ENCODE peak calls at places on chromosomes 16 and 17, in seven cellular contexts. One of them, this sample, is unnamed.

GRCh38 chr16:6517321-6517720 is 815.3 kb upstream of the RBFOX1 start:
- DNase-seq in activated T-helper 1 cell treated with Interleukin-2 at 50 U/mL for 16 hours: no peak
- DNase-seq in Karpas-422: no peak
- DNase-seq in RWPE1: no peak
- DNase-seq in EL: no peak
- DNase-seq in G401: no peak
- DNase-seq in T-cell: no peak
- DNase-seq in this sample: no peak

GRCh38 chr17:83109793-83110645 is 30.6 kb downstream of the METRNL start:
- DNase-seq in Karpas-422: no peak
- DNase-seq in EL: peak
- DNase-seq in T-cell: no peak
- DNase-seq in activated T-helper 1 cell treated with Interleukin-2 at 50 U/mL for 16 hours: no peak
- DNase-seq in RWPE1: peak
- DNase-seq in G401: no peak
- DNase-seq in this sample: peak

GRCh38 chr17:9979463-9979995 is 74.5 kb upstream of the RCVRN start:
- DNase-seq in Karpas-422: no peak
- DNase-seq in EL: no peak
- DNase-seq in RWPE1: peak
- DNase-seq in activated T-helper 1 cell treated with Interleukin-2 at 50 U/mL for 16 hours: no peak
- DNase-seq in G401: no peak
- DNase-seq in T-cell: no peak
- DNase-seq in this sample: no peak

GRCh38 chr16:55492756-55493380 is 13.9 kb downstream of the MMP2 start:
- DNase-seq in RWPE1: no peak
- DNase-seq in EL: no peak
- DNase-seq in G401: no peak
- DNase-seq in Karpas-422: no peak
- DNase-seq in T-cell: no peak
- DNase-seq in activated T-helper 1 cell treated with Interleukin-2 at 50 U/mL for 16 hours: no peak
- DNase-seq in this sample: no peak

GRCh38 chr17:44314869-44315661 is 6.7 kb downstream of the RUNDC3A start:
- DNase-seq in T-cell: peak
- DNase-seq in G401: peak
- DNase-seq in activated T-helper 1 cell treated with Interleukin-2 at 50 U/mL for 16 hours: no peak
- DNase-seq in RWPE1: peak
- DNase-seq in Karpas-422: peak
- DNase-seq in EL: peak
- DNase-seq in this sample: no peak

GRCh38 chr16:72105978-72106377 is 12.3 kb downstream of the DHX38 start:
- DNase-seq in G401: no peak
- DNase-seq in RWPE1: no peak
- DNase-seq in T-cell: no peak
- DNase-seq in Karpas-422: no peak
- DNase-seq in EL: no peak
- DNase-seq in activated T-helper 1 cell treated with Interleukin-2 at 50 U/mL for 16 hours: no peak
- DNase-seq in this sample: no peak

GRCh38 chr16:81945665-81946064 is 65.6 kb downstream of the SDR42E1 start:
- DNase-seq in EL: peak
- DNase-seq in T-cell: no peak
- DNase-seq in G401: no peak
- DNase-seq in RWPE1: no peak
- DNase-seq in activated T-helper 1 cell treated with Interleukin-2 at 50 U/mL for 16 hours: no peak
- DNase-seq in Karpas-422: no peak
- DNase-seq in this sample: peak

GRCh38 chr16:87333581-87334331 is 16.6 kb upstream of the C16orf95 start:
- DNase-seq in G401: no peak
- DNase-seq in EL: no peak
- DNase-seq in T-cell: no peak
- DNase-seq in RWPE1: no peak
- DNase-seq in activated T-helper 1 cell treated with Interleukin-2 at 50 U/mL for 16 hours: no peak
- DNase-seq in Karpas-422: no peak
- DNase-seq in this sample: no peak

GRCh38 chr16:86016201-86016965 is 117.4 kb downstream of the IRF8 start:
- DNase-seq in G401: peak
- DNase-seq in Karpas-422: peak
- DNase-seq in EL: peak
- DNase-seq in T-cell: no peak
- DNase-seq in RWPE1: peak
- DNase-seq in activated T-helper 1 cell treated with Interleukin-2 at 50 U/mL for 16 hours: peak
- DNase-seq in this sample: peak

GRCh38 chr16:31149894-31150890 is at the start of gene PRSS36:
- DNase-seq in Karpas-422: no peak
- DNase-seq in EL: no peak
- DNase-seq in RWPE1: no peak
- DNase-seq in activated T-helper 1 cell treated with Interleukin-2 at 50 U/mL for 16 hours: no peak
- DNase-seq in T-cell: no peak
- DNase-seq in G401: no peak
- DNase-seq in this sample: no peak

GRCh38 chr16:1001096-1001495 is 19.5 kb downstream of the SOX8 start:
- DNase-seq in EL: no peak
- DNase-seq in T-cell: no peak
- DNase-seq in activated T-helper 1 cell treated with Interleukin-2 at 50 U/mL for 16 hours: no peak
- DNase-seq in RWPE1: no peak
- DNase-seq in Karpas-422: no peak
- DNase-seq in G401: no peak
- DNase-seq in this sample: no peak

GRCh38 chr17:68771867-68772515 is 170.8 kb upstream of the FAM20A start:
- DNase-seq in Karpas-422: peak
- DNase-seq in T-cell: no peak
- DNase-seq in G401: peak
- DNase-seq in RWPE1: peak
- DNase-seq in activated T-helper 1 cell treated with Interleukin-2 at 50 U/mL for 16 hours: no peak
- DNase-seq in EL: peak
- DNase-seq in this sample: peak

GRCh38 chr17:56260421-56260820 is 107.1 kb downstream of the ANKFN1 start:
- DNase-seq in RWPE1: no peak
- DNase-seq in G401: no peak
- DNase-seq in activated T-helper 1 cell treated with Interleukin-2 at 50 U/mL for 16 hours: no peak
- DNase-seq in EL: peak
- DNase-seq in T-cell: no peak
- DNase-seq in Karpas-422: no peak
- DNase-seq in this sample: peak

GRCh38 chr17:73770115-73770848 is 126.0 kb upstream of the SDK2 start:
- DNase-seq in T-cell: no peak
- DNase-seq in RWPE1: peak
- DNase-seq in EL: peak
- DNase-seq in G401: peak
- DNase-seq in Karpas-422: no peak
- DNase-seq in activated T-helper 1 cell treated with Interleukin-2 at 50 U/mL for 16 hours: no peak
- DNase-seq in this sample: peak

GRCh38 chr17:73585583-73585982 is 58.7 kb downstream of the SDK2 start:
- DNase-seq in EL: no peak
- DNase-seq in T-cell: no peak
- DNase-seq in RWPE1: no peak
- DNase-seq in G401: no peak
- DNase-seq in activated T-helper 1 cell treated with Interleukin-2 at 50 U/mL for 16 hours: no peak
- DNase-seq in Karpas-422: no peak
- DNase-seq in this sample: no peak

GRCh38 chr17:57586099-57586702 is 158.9 kb downstream of the CCDC182 start:
- DNase-seq in RWPE1: no peak
- DNase-seq in T-cell: no peak
- DNase-seq in activated T-helper 1 cell treated with Interleukin-2 at 50 U/mL for 16 hours: no peak
- DNase-seq in EL: no peak
- DNase-seq in G401: no peak
- DNase-seq in Karpas-422: no peak
- DNase-seq in this sample: no peak

GRCh38 chr16:50697881-50698767 is 4.7 kb downstream of the NOD2 start:
- DNase-seq in T-cell: no peak
- DNase-seq in RWPE1: no peak
- DNase-seq in EL: peak
- DNase-seq in G401: no peak
- DNase-seq in Karpas-422: no peak
- DNase-seq in activated T-helper 1 cell treated with Interleukin-2 at 50 U/mL for 16 hours: no peak
- DNase-seq in this sample: peak

GRCh38 chr16:67653131-67654068 is 6.7 kb downstream of the ACD start:
- DNase-seq in T-cell: no peak
- DNase-seq in EL: peak
- DNase-seq in RWPE1: no peak
- DNase-seq in activated T-helper 1 cell treated with Interleukin-2 at 50 U/mL for 16 hours: no peak
- DNase-seq in Karpas-422: no peak
- DNase-seq in G401: peak
- DNase-seq in this sample: no peak

GRCh38 chr16:68000024-68000423 is 740 bp upstream of the DPEP2 start:
- DNase-seq in activated T-helper 1 cell treated with Interleukin-2 at 50 U/mL for 16 hours: no peak
- DNase-seq in G401: no peak
- DNase-seq in RWPE1: no peak
- DNase-seq in Karpas-422: peak
- DNase-seq in EL: no peak
- DNase-seq in T-cell: no peak
- DNase-seq in this sample: no peak

GRCh38 chr16:4395055-4395726 is 21.2 kb downstream of the CORO7 start:
- DNase-seq in Karpas-422: peak
- DNase-seq in G401: no peak
- DNase-seq in RWPE1: no peak
- DNase-seq in EL: no peak
- DNase-seq in activated T-helper 1 cell treated with Interleukin-2 at 50 U/mL for 16 hours: no peak
- DNase-seq in T-cell: no peak
- DNase-seq in this sample: no peak

GRCh38 chr17:59669411-59669810 is 37.8 kb downstream of the PTRH2 start:
- DNase-seq in EL: no peak
- DNase-seq in G401: no peak
- DNase-seq in activated T-helper 1 cell treated with Interleukin-2 at 50 U/mL for 16 hours: no peak
- DNase-seq in RWPE1: no peak
- DNase-seq in Karpas-422: peak
- DNase-seq in T-cell: no peak
- DNase-seq in this sample: no peak

GRCh38 chr16:54402270-54402669 is 115.7 kb upstream of the IRX3 start:
- DNase-seq in G401: no peak
- DNase-seq in activated T-helper 1 cell treated with Interleukin-2 at 50 U/mL for 16 hours: no peak
- DNase-seq in RWPE1: no peak
- DNase-seq in Karpas-422: no peak
- DNase-seq in EL: peak
- DNase-seq in T-cell: no peak
- DNase-seq in this sample: no peak

GRCh38 chr16:25419681-25420080 is 162.0 kb upstream of the ZKSCAN2 start:
- DNase-seq in RWPE1: no peak
- DNase-seq in T-cell: no peak
- DNase-seq in G401: no peak
- DNase-seq in Karpas-422: no peak
- DNase-seq in EL: no peak
- DNase-seq in activated T-helper 1 cell treated with Interleukin-2 at 50 U/mL for 16 hours: no peak
- DNase-seq in this sample: no peak

GRCh38 chr17:8464941-8465340 is 29.3 kb downstream of the NDEL1 start:
- DNase-seq in G401: no peak
- DNase-seq in EL: no peak
- DNase-seq in Karpas-422: no peak
- DNase-seq in RWPE1: no peak
- DNase-seq in T-cell: no peak
- DNase-seq in activated T-helper 1 cell treated with Interleukin-2 at 50 U/mL for 16 hours: no peak
- DNase-seq in this sample: no peak

GRCh38 chr16:70663524-70664324 is 17.4 kb downstream of the IL34 start:
- DNase-seq in Karpas-422: no peak
- DNase-seq in EL: no peak
- DNase-seq in G401: no peak
- DNase-seq in activated T-helper 1 cell treated with Interleukin-2 at 50 U/mL for 16 hours: no peak
- DNase-seq in RWPE1: no peak
- DNase-seq in T-cell: no peak
- DNase-seq in this sample: no peak

GRCh38 chr17:41535764-41536481 is 7.8 kb upstream of the KRT19 start:
- DNase-seq in RWPE1: no peak
- DNase-seq in Karpas-422: no peak
- DNase-seq in G401: no peak
- DNase-seq in EL: no peak
- DNase-seq in T-cell: no peak
- DNase-seq in activated T-helper 1 cell treated with Interleukin-2 at 50 U/mL for 16 hours: no peak
- DNase-seq in this sample: no peak

GRCh38 chr17:76676629-76677028 is 33.1 kb upstream of the ST6GALNAC1 start:
- DNase-seq in EL: no peak
- DNase-seq in RWPE1: no peak
- DNase-seq in activated T-helper 1 cell treated with Interleukin-2 at 50 U/mL for 16 hours: no peak
- DNase-seq in T-cell: no peak
- DNase-seq in Karpas-422: no peak
- DNase-seq in G401: no peak
- DNase-seq in this sample: no peak

GRCh38 chr17:29589524-29590260 is at the start of gene GIT1:
- DNase-seq in T-cell: peak
- DNase-seq in EL: peak
- DNase-seq in Karpas-422: peak
- DNase-seq in activated T-helper 1 cell treated with Interleukin-2 at 50 U/mL for 16 hours: peak
- DNase-seq in G401: peak
- DNase-seq in RWPE1: peak
- DNase-seq in this sample: peak

GRCh38 chr17:57363998-57364645 is 107.8 kb downstream of the MSI2 start:
- DNase-seq in T-cell: no peak
- DNase-seq in activated T-helper 1 cell treated with Interleukin-2 at 50 U/mL for 16 hours: no peak
- DNase-seq in RWPE1: no peak
- DNase-seq in Karpas-422: no peak
- DNase-seq in EL: no peak
- DNase-seq in G401: peak
- DNase-seq in this sample: no peak

GRCh38 chr16:81421536-81421935 is 23.1 kb upstream of the CMIP start:
- DNase-seq in activated T-helper 1 cell treated with Interleukin-2 at 50 U/mL for 16 hours: no peak
- DNase-seq in G401: no peak
- DNase-seq in Karpas-422: no peak
- DNase-seq in EL: no peak
- DNase-seq in RWPE1: no peak
- DNase-seq in T-cell: no peak
- DNase-seq in this sample: no peak

GRCh38 chr17:50363217-50364060 is 9.5 kb downstream of the MRPL27 start:
- DNase-seq in Karpas-422: peak
- DNase-seq in G401: peak
- DNase-seq in RWPE1: no peak
- DNase-seq in T-cell: no peak
- DNase-seq in activated T-helper 1 cell treated with Interleukin-2 at 50 U/mL for 16 hours: no peak
- DNase-seq in EL: peak
- DNase-seq in this sample: no peak

GRCh38 chr17:15896834-15897233 is 48.1 kb upstream of the ADORA2B start:
- DNase-seq in RWPE1: no peak
- DNase-seq in Karpas-422: no peak
- DNase-seq in activated T-helper 1 cell treated with Interleukin-2 at 50 U/mL for 16 hours: no peak
- DNase-seq in EL: no peak
- DNase-seq in G401: no peak
- DNase-seq in T-cell: no peak
- DNase-seq in this sample: no peak

GRCh38 chr16:6018848-6019489 is 921.4 kb upstream of the EEF2KMT start:
- DNase-seq in activated T-helper 1 cell treated with Interleukin-2 at 50 U/mL for 16 hours: no peak
- DNase-seq in RWPE1: no peak
- DNase-seq in T-cell: no peak
- DNase-seq in Karpas-422: no peak
- DNase-seq in G401: peak
- DNase-seq in EL: no peak
- DNase-seq in this sample: no peak

This sample was measured in stromal cell of bone marrow.